ENCODE peak calls at places on chromosomes 13 and 19, in eight cellular contexts. L, V, F, B, S, R, X and K are unnamed samples.

GRCh38 chr13:20475927-20476691 is 49.5 kb downstream of the CRYL1 start:
- DNase-seq in L (no peak), V (peak), F (peak), B (no peak), S (no peak), R (no peak), X (no peak), K (no peak)

GRCh38 chr13:91045351-91046034 is 302.0 kb upstream of the MIR17HG start:
- DNase-seq in L (peak), V (no peak), F (no peak), B (peak), S (no peak), R (no peak), X (no peak), K (no peak)

GRCh38 chr19:29629836-29630534 is 23.9 kb downstream of the POP4 start:
- DNase-seq in L (no peak), V (no peak), F (no peak), B (no peak), S (no peak), R (no peak), X (no peak), K (no peak)

GRCh38 chr19:30293051-30293785 is 79.0 kb upstream of the ZNF536 start:
- DNase-seq in L (no peak), V (no peak), F (no peak), B (no peak), S (no peak), R (no peak), X (no peak), K (no peak)

GRCh38 chr19:55585658-55586339 is 5.2 kb upstream of the ZNF579 start:
- DNase-seq in L (no peak), V (no peak), F (peak), B (no peak), S (peak), R (peak), X (no peak), K (no peak)

GRCh38 chr19:7904074-7905020 is 670 bp downstream of the MAP2K7 start:
- DNase-seq in L (no peak), V (no peak), F (peak), B (no peak), S (no peak), R (no peak), X (peak), K (no peak)

GRCh38 chr13:20565120-20565736 is 1.7 kb upstream of the IFT88 start:
- DNase-seq in L (no peak), V (no peak), F (no peak), B (peak), S (no peak), R (no peak), X (no peak), K (no peak)

GRCh38 chr19:4256563-4256962 is 9.7 kb downstream of the YJU2 start:
- DNase-seq in L (no peak), V (no peak), F (no peak), B (no peak), S (no peak), R (no peak), X (no peak), K (no peak)

GRCh38 chr13:113749956-113750355 is 9.1 kb upstream of the TMEM255B start:
- DNase-seq in L (no peak), V (no peak), F (no peak), B (no peak), S (no peak), R (no peak), X (no peak), K (no peak)

GRCh38 chr19:7831452-7831851 is 1.4 kb downstream of the EVI5L start:
- DNase-seq in L (no peak), V (no peak), F (no peak), B (peak), S (peak), R (no peak), X (no peak), K (no peak)

DNA sequence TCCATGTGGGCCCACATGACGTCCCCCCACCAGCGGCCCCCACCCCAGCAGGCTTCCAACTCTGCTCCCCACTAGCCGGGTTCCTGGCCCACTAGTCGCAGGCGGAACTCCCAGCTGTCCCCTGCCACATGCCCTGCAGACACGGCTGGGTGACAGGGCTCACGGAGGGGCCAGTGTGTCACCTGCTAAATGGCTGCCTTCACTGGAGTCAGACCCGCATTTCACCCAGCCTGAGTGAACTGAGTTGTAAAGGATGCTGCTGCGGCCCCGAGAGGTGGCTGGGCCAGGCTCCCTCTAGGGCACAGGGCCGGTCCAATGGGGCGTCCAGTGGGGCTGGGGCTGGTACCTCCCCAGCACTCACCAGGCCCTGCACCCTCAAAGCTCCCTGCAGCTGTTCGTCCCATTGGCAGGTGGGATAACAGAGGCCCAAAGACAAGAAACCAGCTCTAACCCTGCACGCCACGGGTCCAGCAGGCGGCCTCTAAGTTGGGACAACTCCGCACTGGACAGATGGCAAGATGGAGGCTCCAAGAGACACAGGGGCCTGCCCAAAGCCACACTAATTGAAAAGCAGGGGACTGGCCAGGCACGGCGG is 3.2 kb downstream of the LMNB2 start:
- DNase-seq in L (no peak), V (no peak), F (no peak), B (no peak), S (no peak), R (no peak), X (no peak), K (no peak)
- H3K4me3 ChIP-seq in L (no peak), V (no peak), F (no peak), B (no peak), S (no peak), R (no peak), X (no peak), K (no peak)

DNA sequence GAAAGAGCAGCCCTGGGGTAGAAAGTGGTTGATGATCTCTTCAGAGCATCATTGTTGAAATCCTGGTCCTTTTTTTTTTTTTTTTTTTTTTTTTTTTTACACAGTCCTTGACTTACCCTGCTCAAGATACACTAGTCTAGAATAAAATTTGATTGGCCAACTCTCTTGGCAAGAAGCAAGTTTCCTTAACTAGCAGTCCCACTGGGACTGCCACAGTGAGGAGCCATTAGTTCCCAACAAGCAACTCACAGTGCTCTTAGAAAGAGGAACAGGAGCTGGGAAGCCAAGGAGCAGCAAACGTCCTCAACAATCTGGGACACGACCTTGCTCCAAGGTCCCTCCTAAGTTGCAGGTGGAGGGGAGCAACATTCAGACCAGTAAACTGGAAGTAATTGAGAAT is 47.9 kb upstream of the INTS6 start:
- DNase-seq in L (no peak), V (no peak), F (no peak), B (no peak), S (no peak), R (no peak), X (no peak), K (no peak)
- H3K4me3 ChIP-seq in L (no peak), V (no peak), F (no peak), B (no peak), S (no peak), R (no peak), X (no peak), K (no peak)

GRCh38 chr19:18282788-18283141 is 1.3 kb upstream of the JUND start:
- DNase-seq in L (no peak), V (no peak), F (no peak), B (no peak), S (peak), R (no peak), X (no peak), K (no peak)
- H3K4me3 ChIP-seq in L (peak), V (peak), F (peak), B (no peak), S (peak), R (peak), X (peak), K (no peak)

DNA sequence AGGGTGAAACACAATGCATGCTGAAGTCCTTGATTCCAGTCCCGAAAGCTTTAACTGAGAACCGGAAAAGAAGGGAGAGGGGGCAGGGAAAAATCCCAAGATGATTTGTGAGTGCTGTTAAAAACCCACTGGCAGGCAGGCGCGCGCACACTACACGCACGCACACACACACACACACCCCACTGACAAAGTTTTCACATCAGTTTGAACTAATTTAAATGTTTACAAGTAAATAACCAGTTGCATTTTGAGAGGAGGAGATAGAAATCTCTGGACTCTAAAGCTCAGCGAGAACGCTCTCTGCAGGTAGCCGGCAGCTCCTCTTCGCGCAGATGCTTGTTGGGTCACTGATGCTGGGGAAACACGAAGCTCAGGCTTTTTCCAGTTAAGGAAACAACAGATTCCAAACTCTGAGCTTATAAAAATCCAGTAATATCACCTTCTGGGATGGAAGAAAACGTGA is 818 bp upstream of the SLITRK1 start:
- DNase-seq in L (no peak), V (no peak), F (no peak), B (no peak), S (no peak), R (no peak), X (no peak), K (no peak)
- H3K4me3 ChIP-seq in L (peak), V (no peak), F (peak), B (no peak), S (no peak), R (no peak), X (no peak), K (no peak)

DNA sequence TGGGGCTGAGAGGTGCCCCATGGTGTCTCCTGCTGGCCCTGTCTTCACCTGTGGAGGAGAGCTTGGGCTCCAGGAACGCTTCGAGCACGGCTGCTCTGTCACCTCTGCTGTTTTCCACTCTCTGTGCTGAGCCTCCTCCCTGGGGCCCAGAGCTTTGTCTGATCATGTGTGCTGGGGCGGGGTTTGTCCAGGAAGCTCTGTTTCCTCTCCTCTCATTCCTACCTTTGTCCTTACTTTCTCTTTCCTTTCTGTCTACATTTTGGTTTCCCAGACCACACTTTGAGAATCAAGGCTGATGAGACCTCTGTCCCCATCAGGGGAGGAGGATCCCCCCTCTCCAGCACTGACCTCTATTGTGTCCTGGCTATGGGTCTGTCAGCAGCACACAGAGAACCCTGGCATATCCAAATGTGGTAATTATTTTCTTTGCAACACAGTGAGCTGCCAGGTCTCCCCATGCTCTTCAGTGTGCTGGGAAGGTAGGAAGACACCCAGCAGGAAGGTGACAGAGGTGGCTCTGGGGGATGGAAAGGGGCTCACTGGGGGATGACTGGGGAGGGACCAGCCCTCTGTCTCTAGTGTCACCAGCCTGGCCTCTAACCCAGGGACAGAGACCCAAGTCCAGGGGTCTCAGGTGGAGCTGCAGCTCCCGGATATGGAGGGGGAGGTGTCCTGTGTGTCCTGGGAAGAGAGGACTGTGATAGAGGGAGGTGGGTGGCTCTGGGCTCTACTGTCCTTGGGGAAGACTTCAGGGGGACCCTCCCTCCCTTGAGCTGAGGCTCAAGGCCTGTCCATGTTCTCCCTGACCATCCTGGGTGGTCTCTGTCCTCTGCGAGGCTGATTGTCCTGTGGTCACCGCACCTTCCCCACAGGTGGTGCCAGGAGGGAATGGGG is at the start of gene CEACAM1:
- DNase-seq in L (no peak), V (no peak), F (no peak), B (peak), S (no peak), R (peak), X (no peak), K (no peak)
- H3K4me3 ChIP-seq in L (no peak), V (peak), F (no peak), B (no peak), S (no peak), R (peak), X (peak), K (no peak)

DNA sequence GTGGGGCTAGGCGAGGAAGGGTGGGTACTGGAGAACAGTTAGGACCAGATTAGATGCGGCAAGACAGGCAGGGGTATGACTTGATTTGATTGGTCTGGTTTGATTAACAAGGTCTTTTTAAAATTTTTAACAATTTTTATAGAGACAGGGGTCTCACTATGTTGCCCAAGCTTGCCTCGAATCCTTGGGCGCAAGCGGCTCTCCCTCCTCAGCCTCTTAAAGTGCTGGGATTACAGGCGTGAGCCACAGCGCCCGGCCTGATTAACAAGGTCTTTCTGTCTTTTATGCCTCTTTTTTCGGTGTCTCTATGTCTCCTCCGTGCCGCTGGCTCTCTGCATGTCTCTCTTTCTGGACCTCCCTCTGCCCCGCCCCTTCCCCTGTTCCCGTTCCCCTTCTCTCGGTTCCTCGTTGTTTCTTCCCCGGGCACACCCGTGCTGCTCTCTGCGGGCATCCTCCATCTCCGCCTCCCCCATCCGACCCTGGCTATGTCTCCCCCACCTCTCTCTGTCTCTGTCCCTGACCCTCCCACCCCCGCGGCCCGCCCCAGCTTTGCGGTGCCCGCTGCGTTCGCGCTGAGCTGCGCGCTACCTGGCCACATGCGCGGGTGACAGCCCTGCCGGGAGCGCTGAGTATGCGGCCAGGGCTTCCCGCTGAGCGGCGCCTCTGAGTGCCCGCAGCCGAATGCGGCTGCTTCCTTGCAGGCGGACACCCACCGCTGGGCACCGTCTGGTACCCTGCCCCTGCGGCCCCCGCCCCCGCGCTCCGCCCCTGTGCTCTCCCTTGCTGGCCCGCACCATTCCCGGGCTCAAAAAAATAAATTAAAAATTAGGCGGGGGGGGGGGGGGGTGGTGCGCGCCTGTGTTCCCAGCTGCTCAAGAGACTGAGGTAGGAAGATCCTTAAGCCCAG is 8.1 kb upstream of the SDHAF1 start:
- DNase-seq in L (no peak), V (no peak), F (no peak), B (no peak), S (no peak), R (no peak), X (no peak), K (no peak)
- H3K4me3 ChIP-seq in L (peak), V (peak), F (peak), B (peak), S (peak), R (peak), X (peak), K (peak)

GRCh38 chr13:63044617-63045016 is 1629.0 kb upstream of the PCDH20 start:
- DNase-seq in L (no peak), V (no peak), F (no peak), B (no peak), S (no peak), R (no peak), X (no peak), K (no peak)
- H3K4me3 ChIP-seq in L (no peak), V (no peak), F (no peak), B (no peak), S (no peak), R (no peak), X (no peak), K (no peak)

GRCh38 chr19:52099497-52100138 is 4.1 kb upstream of the ZNF841 start:
- DNase-seq in L (no peak), V (no peak), F (no peak), B (peak), S (no peak), R (no peak), X (no peak), K (no peak)

GRCh38 chr19:52094526-52094925 is 1.0 kb downstream of the ZNF841 start:
- DNase-seq in L (no peak), V (no peak), F (no peak), B (no peak), S (no peak), R (no peak), X (no peak), K (no peak)

DNA sequence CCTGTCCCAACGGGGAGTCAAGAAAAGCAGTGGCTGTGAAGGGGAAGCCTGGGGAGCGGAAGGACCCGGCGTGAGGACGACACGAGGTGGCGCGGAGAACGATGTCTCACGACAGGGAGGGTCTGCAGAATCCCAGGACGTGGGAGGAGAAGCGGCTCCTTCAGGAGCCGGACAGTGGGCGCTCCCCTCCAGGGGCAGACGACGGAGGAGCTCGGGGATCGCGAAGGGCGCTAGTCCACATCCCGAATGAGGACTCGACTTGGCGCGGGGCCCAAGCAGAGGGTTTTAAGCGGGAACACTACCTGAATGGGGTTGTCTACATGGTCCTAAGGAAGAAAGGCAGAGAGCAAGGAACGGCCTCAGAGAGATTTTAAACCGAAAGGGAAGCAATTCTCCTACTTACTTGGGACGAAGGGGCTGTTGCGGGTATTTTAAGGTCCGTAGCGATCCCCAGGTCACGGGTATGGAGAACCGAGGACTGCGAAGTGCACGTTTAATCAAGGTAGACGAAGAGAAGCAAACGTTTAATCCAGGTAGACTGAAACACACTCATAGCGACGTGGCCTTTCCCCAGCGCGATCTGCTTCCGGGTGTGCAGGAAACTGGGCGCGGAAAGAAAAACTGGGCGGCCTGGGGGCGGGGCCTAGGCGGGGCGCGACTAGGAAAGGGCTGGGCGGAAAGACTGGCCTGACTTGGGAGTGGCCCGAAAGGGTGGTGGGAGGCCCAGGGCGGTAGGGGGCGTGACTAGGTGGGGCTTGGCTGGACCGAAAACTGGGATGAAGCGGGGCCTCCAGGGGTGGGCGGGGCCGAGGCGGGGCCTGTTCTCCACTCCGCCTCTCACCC is at the start of gene ZNF841:
- DNase-seq in L (peak), V (peak), F (peak), B (peak), S (peak), R (peak), X (peak), K (peak)
- H3K4me3 ChIP-seq in L (peak), V (peak), F (peak), B (peak), S (peak), R (peak), X (peak), K (peak)